ENCODE peak calls at places on chromosomes 5 and 9, in six cellular contexts. One of them, this sample, is unnamed.

GRCh38 chr5:130720355-130720754 is 444.7 kb downstream of the HINT1 start:
- DNase-seq in SK-N-SH: peak; percentile 27
- DNase-seq in Peyer's patch: no peak
- DNase-seq in mucosa of descending colon: no peak
- DNase-seq in tibial artery: no peak
- DNase-seq in colonic mucosa: no peak
- DNase-seq in this sample: no peak

GRCh38 chr5:134533115-134533815 is 7.8 kb downstream of the JADE2 start:
- DNase-seq in mucosa of descending colon: no peak
- DNase-seq in tibial artery: peak; percentile 91
- DNase-seq in SK-N-SH: no peak
- DNase-seq in colonic mucosa: peak; percentile 36
- DNase-seq in Peyer's patch: no peak
- DNase-seq in this sample: peak; percentile 92

GRCh38 chr5:178244566-178244965 is 12.0 kb upstream of the PHYKPL start:
- DNase-seq in colonic mucosa: no peak
- DNase-seq in tibial artery: no peak
- DNase-seq in Peyer's patch: no peak
- DNase-seq in mucosa of descending colon: no peak
- DNase-seq in SK-N-SH: no peak
- DNase-seq in this sample: no peak

GRCh38 chr5:135435467-135436330 is 11.4 kb downstream of the DCANP1 start:
- DNase-seq in colonic mucosa: no peak
- DNase-seq in mucosa of descending colon: no peak
- DNase-seq in Peyer's patch: no peak
- DNase-seq in SK-N-SH: peak; percentile 49
- DNase-seq in tibial artery: no peak
- DNase-seq in this sample: no peak

GRCh38 chr9:70551391-70551790 is 136.9 kb upstream of the KLF9 start:
- DNase-seq in colonic mucosa: no peak
- DNase-seq in SK-N-SH: no peak
- DNase-seq in Peyer's patch: no peak
- DNase-seq in mucosa of descending colon: no peak
- DNase-seq in tibial artery: no peak
- DNase-seq in this sample: no peak

GRCh38 chr5:68239485-68239884 is 23.9 kb downstream of the PIK3R1 start:
- DNase-seq in tibial artery: peak; percentile 83
- DNase-seq in mucosa of descending colon: peak; percentile 69
- DNase-seq in SK-N-SH: peak; percentile 72
- DNase-seq in Peyer's patch: peak; percentile 82
- DNase-seq in colonic mucosa: peak; percentile 70
- DNase-seq in this sample: peak; percentile 90

GRCh38 chr5:96582343-96582742 is 79.8 kb upstream of the CAST start:
- DNase-seq in mucosa of descending colon: no peak
- DNase-seq in colonic mucosa: no peak
- DNase-seq in tibial artery: no peak
- DNase-seq in Peyer's patch: no peak
- DNase-seq in SK-N-SH: peak; percentile 10
- DNase-seq in this sample: no peak

GRCh38 chr9:84371737-84372136 is 31.2 kb upstream of the SLC28A3 start:
- DNase-seq in Peyer's patch: no peak
- DNase-seq in mucosa of descending colon: no peak
- DNase-seq in tibial artery: peak; percentile 45
- DNase-seq in colonic mucosa: no peak
- DNase-seq in SK-N-SH: no peak
- DNase-seq in this sample: no peak

GRCh38 chr9:36566813-36567217 is 5.9 kb upstream of the MELK start:
- DNase-seq in colonic mucosa: no peak
- DNase-seq in tibial artery: peak; percentile 66
- DNase-seq in mucosa of descending colon: no peak
- DNase-seq in SK-N-SH: no peak
- DNase-seq in Peyer's patch: no peak
- DNase-seq in this sample: peak; percentile 85

GRCh38 chr9:95003694-95004451 is 277.4 kb downstream of the AOPEP start:
- DNase-seq in Peyer's patch: no peak
- DNase-seq in mucosa of descending colon: peak; percentile 79
- DNase-seq in tibial artery: peak; percentile 68
- DNase-seq in colonic mucosa: peak; percentile 71
- DNase-seq in SK-N-SH: peak; percentile 80
- DNase-seq in this sample: no peak

GRCh38 chr5:171989276-171989675 is 17.2 kb downstream of the FBXW11 start:
- DNase-seq in Peyer's patch: no peak
- DNase-seq in tibial artery: no peak
- DNase-seq in mucosa of descending colon: no peak
- DNase-seq in SK-N-SH: no peak
- DNase-seq in colonic mucosa: no peak
- DNase-seq in this sample: no peak

GRCh38 chr9:16337322-16338029 is 533.0 kb downstream of the BNC2 start:
- DNase-seq in mucosa of descending colon: no peak
- DNase-seq in colonic mucosa: no peak
- DNase-seq in SK-N-SH: no peak
- DNase-seq in tibial artery: no peak
- DNase-seq in Peyer's patch: no peak
- DNase-seq in this sample: no peak

GRCh38 chr9:111148994-111149759 is 110.9 kb upstream of the LPAR1 start:
- DNase-seq in colonic mucosa: no peak
- DNase-seq in mucosa of descending colon: no peak
- DNase-seq in Peyer's patch: no peak
- DNase-seq in SK-N-SH: no peak
- DNase-seq in tibial artery: peak; percentile 59
- DNase-seq in this sample: no peak

GRCh38 chr5:160506006-160507004 is 84.7 kb downstream of the PTTG1 start:
- DNase-seq in tibial artery: peak; percentile 38
- DNase-seq in SK-N-SH: peak; percentile 23
- DNase-seq in mucosa of descending colon: peak; percentile 31
- DNase-seq in Peyer's patch: peak; percentile 71
- DNase-seq in colonic mucosa: no peak
- DNase-seq in this sample: peak; percentile 72

GRCh38 chr5:43045236-43045635 is 5.1 kb upstream of the ANXA2R start:
- DNase-seq in colonic mucosa: no peak
- DNase-seq in Peyer's patch: no peak
- DNase-seq in SK-N-SH: no peak
- DNase-seq in tibial artery: no peak
- DNase-seq in mucosa of descending colon: no peak
- DNase-seq in this sample: no peak

GRCh38 chr5:135444881-135445280 is 2.3 kb downstream of the DCANP1 start:
- DNase-seq in SK-N-SH: no peak
- DNase-seq in mucosa of descending colon: no peak
- DNase-seq in colonic mucosa: no peak
- DNase-seq in Peyer's patch: no peak
- DNase-seq in tibial artery: no peak
- DNase-seq in this sample: no peak

GRCh38 chr5:145996135-145996534 is 59.8 kb downstream of the SH3RF2 start:
- DNase-seq in SK-N-SH: no peak
- DNase-seq in mucosa of descending colon: no peak
- DNase-seq in colonic mucosa: no peak
- DNase-seq in Peyer's patch: no peak
- DNase-seq in tibial artery: no peak
- DNase-seq in this sample: no peak

GRCh38 chr9:129109952-129110739 is 447 bp downstream of the CRAT start:
- DNase-seq in colonic mucosa: peak; percentile 43
- DNase-seq in mucosa of descending colon: no peak
- DNase-seq in SK-N-SH: no peak
- DNase-seq in tibial artery: peak; percentile 70
- DNase-seq in Peyer's patch: no peak
- DNase-seq in this sample: no peak

GRCh38 chr5:134580001-134580460 is 52.6 kb downstream of the SAR1B start:
- DNase-seq in tibial artery: no peak
- DNase-seq in colonic mucosa: no peak
- DNase-seq in SK-N-SH: peak; percentile 9
- DNase-seq in Peyer's patch: no peak
- DNase-seq in mucosa of descending colon: peak; percentile 16
- DNase-seq in this sample: no peak

GRCh38 chr5:150154618-150155134 is 969 bp downstream of the PDGFRB start:
- DNase-seq in mucosa of descending colon: no peak
- DNase-seq in SK-N-SH: no peak
- DNase-seq in colonic mucosa: no peak
- DNase-seq in Peyer's patch: no peak
- DNase-seq in tibial artery: no peak
- DNase-seq in this sample: no peak

GRCh38 chr5:150153483-150153882 is 2.2 kb downstream of the PDGFRB start:
- DNase-seq in Peyer's patch: no peak
- DNase-seq in SK-N-SH: no peak
- DNase-seq in colonic mucosa: no peak
- DNase-seq in mucosa of descending colon: no peak
- DNase-seq in tibial artery: no peak
- DNase-seq in this sample: no peak

GRCh38 chr5:150153957-150154617 is 1.6 kb downstream of the PDGFRB start:
- DNase-seq in mucosa of descending colon: no peak
- DNase-seq in SK-N-SH: no peak
- DNase-seq in Peyer's patch: no peak
- DNase-seq in colonic mucosa: no peak
- DNase-seq in tibial artery: peak; percentile 60
- DNase-seq in this sample: no peak

GRCh38 chr5:150155258-150156032 is at the start of gene PDGFRB:
- DNase-seq in SK-N-SH: peak; percentile 88
- DNase-seq in Peyer's patch: peak; percentile 71
- DNase-seq in tibial artery: peak; percentile 97
- DNase-seq in colonic mucosa: peak; percentile 74
- DNase-seq in mucosa of descending colon: peak; percentile 74
- DNase-seq in this sample: peak; percentile 97

DNA sequence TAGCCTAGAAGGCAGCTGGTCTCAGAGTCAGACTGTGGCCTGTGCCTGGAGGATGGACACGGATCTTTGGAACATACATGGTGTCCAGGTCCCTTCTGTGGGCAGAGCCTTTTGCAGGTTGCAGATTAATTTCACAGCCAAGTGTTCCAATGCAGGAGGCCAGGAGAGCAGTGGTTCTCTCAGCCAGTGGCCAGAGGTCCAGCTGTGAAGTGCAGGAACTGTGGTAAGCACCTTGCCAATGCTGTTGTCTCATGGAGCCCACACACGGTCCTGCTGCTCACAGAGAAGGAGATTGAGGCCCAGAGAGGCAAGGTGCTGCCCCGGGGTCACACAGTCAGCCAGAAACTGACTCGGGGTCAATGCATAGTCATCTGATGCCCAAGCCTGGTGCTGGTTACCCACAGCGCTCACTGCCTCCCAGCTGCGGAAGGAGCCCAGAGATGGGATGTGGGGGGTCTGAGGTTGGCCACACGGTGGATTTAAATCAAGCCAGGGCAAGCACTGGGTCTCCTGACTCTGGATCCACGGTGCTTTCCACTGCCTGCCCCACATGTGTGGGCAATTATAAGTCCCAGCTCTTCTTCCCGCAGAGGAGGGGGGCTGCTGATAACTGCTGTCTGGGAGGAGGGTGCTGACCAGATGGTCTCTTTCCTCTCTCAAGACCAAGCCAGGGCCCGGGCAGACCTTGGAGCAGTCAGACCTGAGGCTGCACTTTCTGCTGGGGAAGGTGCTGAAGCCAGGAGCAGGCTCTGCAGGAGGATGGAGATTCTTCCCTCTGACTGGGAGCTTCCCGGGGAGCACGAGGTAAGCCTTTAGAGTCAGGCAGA is 2.8 kb downstream of the PDGFRB start:
- DNase-seq in SK-N-SH: peak; percentile 86
- DNase-seq in colonic mucosa: no peak
- DNase-seq in mucosa of descending colon: no peak
- DNase-seq in tibial artery: no peak
- DNase-seq in Peyer's patch: no peak
- DNase-seq in this sample: peak; percentile 63
- H3K4me1 ChIP-seq in SK-N-SH: peaks cover 21% of the 10 kb centered on the region
- H3K4me1 ChIP-seq in colonic mucosa: no peaks in the 10 kb centered on the region
- H3K4me1 ChIP-seq in mucosa of descending colon: no peaks in the 10 kb centered on the region
- H3K4me1 ChIP-seq in tibial artery: peaks cover 81% of the 10 kb centered on the region
- H3K4me1 ChIP-seq in Peyer's patch: no peaks in the 10 kb centered on the region
- H3K4me1 ChIP-seq in this sample: peaks cover 58% of the 10 kb centered on the region

GRCh38 chr5:66796306-66797292 is 200.4 kb downstream of the MAST4 start:
- DNase-seq in mucosa of descending colon: no peak
- DNase-seq in tibial artery: no peak
- DNase-seq in SK-N-SH: peak; percentile 16
- DNase-seq in Peyer's patch: no peak
- DNase-seq in colonic mucosa: no peak
- DNase-seq in this sample: no peak
- TF ChIP-seq CTCF in mucosa of descending colon: no peak
- TF ChIP-seq CTCF in tibial artery: no peak
- TF ChIP-seq CTCF in SK-N-SH: peak; percentile 30
- TF ChIP-seq CTCF in Peyer's patch: no peak
- TF ChIP-seq CTCF in colonic mucosa: no peak
- TF ChIP-seq CTCF in this sample: peak; percentile 12

DNA sequence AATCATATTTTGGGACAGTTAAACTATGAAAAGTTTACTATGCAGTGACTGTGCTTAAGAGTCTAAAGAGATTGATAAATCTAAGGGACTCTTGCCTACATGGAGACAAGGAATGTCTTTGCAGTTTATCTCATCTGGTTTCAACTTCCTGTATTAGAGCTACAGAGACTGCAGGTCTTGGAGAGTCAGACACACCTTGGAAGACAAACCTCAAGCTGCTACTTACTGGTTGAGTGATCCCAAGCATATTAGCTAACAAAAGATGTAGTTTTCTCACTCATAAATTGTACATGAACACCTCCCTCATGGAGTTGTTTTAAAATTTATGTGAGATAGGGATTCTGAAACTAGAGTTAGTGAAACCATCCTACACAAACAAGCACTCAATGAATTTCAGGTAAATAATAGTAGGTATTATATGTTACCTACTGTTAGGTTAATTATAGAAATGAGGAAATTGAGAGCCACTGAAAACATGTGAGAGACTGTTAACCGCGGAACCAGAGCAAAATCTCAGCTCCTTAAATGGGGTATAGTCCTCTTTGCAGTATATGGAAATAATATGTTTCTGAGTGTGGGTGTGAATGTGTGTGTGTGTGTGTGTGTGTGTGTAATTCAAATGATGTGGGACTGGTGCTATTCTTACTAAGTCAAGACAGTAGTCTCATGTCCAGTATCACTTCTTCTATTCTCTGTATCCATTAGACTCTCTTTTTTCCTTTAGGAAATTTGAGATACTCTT is 752.1 kb downstream of the DTWD2 start:
- DNase-seq in Peyer's patch: no peak
- DNase-seq in tibial artery: no peak
- DNase-seq in SK-N-SH: no peak
- DNase-seq in mucosa of descending colon: no peak
- DNase-seq in colonic mucosa: no peak
- DNase-seq in this sample: no peak
- H3K4me3 ChIP-seq in Peyer's patch: no peak overlapping the region
- H3K4me3 ChIP-seq in tibial artery: no peak overlapping the region
- H3K4me3 ChIP-seq in SK-N-SH: no peak overlapping the region
- H3K4me3 ChIP-seq in mucosa of descending colon: no peak overlapping the region
- H3K4me3 ChIP-seq in colonic mucosa: no peak overlapping the region
- H3K4me3 ChIP-seq in this sample: no peak overlapping the region

GRCh38 chr5:150490296-150490669 is 17.6 kb upstream of the NDST1 start:
- DNase-seq in tibial artery: no peak
- DNase-seq in mucosa of descending colon: no peak
- DNase-seq in Peyer's patch: no peak
- DNase-seq in colonic mucosa: no peak
- DNase-seq in SK-N-SH: no peak
- DNase-seq in this sample: no peak

GRCh38 chr5:150490754-150491153 is 17.2 kb upstream of the NDST1 start:
- DNase-seq in Peyer's patch: no peak
- DNase-seq in SK-N-SH: no peak
- DNase-seq in colonic mucosa: no peak
- DNase-seq in mucosa of descending colon: no peak
- DNase-seq in tibial artery: no peak
- DNase-seq in this sample: no peak

GRCh38 chr5:150492621-150493020 is 15.3 kb upstream of the NDST1 start:
- DNase-seq in mucosa of descending colon: no peak
- DNase-seq in SK-N-SH: no peak
- DNase-seq in colonic mucosa: no peak
- DNase-seq in Peyer's patch: no peak
- DNase-seq in tibial artery: no peak
- DNase-seq in this sample: no peak

GRCh38 chr5:150489358-150490295 is 18.3 kb upstream of the NDST1 start:
- DNase-seq in SK-N-SH: no peak
- DNase-seq in mucosa of descending colon: peak; percentile 45
- DNase-seq in Peyer's patch: peak; percentile 78
- DNase-seq in colonic mucosa: no peak
- DNase-seq in tibial artery: no peak
- DNase-seq in this sample: no peak

GRCh38 chr5:150491876-150492275 is 16.1 kb upstream of the NDST1 start:
- DNase-seq in tibial artery: no peak
- DNase-seq in colonic mucosa: no peak
- DNase-seq in mucosa of descending colon: peak; percentile 23
- DNase-seq in SK-N-SH: no peak
- DNase-seq in Peyer's patch: no peak
- DNase-seq in this sample: no peak
- H3K4me1 ChIP-seq in tibial artery: peaks cover 90% of the 10 kb centered on the region
- H3K4me1 ChIP-seq in colonic mucosa: peaks cover 22% of the 10 kb centered on the region
- H3K4me1 ChIP-seq in mucosa of descending colon: peaks cover 26% of the 10 kb centered on the region
- H3K4me1 ChIP-seq in SK-N-SH: peaks cover 48% of the 10 kb centered on the region
- H3K4me1 ChIP-seq in Peyer's patch: peaks cover 12% of the 10 kb centered on the region
- H3K4me1 ChIP-seq in this sample: peaks cover 72% of the 10 kb centered on the region